ENCODE peak calls at places on chromosomes 5 and 9, in five cellular contexts. N is uterus, I is A549, X is fibroblast of the aortic adventitia, C is fibroblast of lung. G is an unnamed sample.
A peak's percentile ranks its signal among the peaks of the same experiment; 100 is the strongest.

GRCh38 chr5:178228609-178229008 is 4.0 kb downstream of the PHYKPL start:
- DNase-seq in N (no peak), I (no peak), X (no peak), C (no peak), G (no peak)

GRCh38 chr5:80755634-80756033 is 100.9 kb upstream of the DHFR start:
- DNase-seq in N (no peak), I (no peak), X (no peak), C (no peak), G (no peak)

GRCh38 chr5:78667461-78668103 is 19.0 kb upstream of the LHFPL2 start:
- DNase-seq in N (no peak), I (no peak), X (no peak), C (no peak), G (no peak)

GRCh38 chr5:140239939-140240700 is 62.8 kb downstream of the PFDN1 start:
- DNase-seq in N (peak; percentile 62), I (peak; percentile 76), X (peak; percentile 64), C (peak; percentile 65), G (peak; percentile 80)

GRCh38 chr5:54615381-54615780 is 97.8 kb downstream of the SNX18 start:
- DNase-seq in N (no peak), I (no peak), X (no peak), C (no peak), G (no peak)

GRCh38 chr5:66074891-66075290 is 69.2 kb upstream of the SREK1 start:
- DNase-seq in N (no peak), I (no peak), X (no peak), C (no peak), G (no peak)

GRCh38 chr5:96195053-96195452 is 233.4 kb upstream of the ELL2 start:
- DNase-seq in N (no peak), I (no peak), X (peak; percentile 80), C (no peak), G (no peak)

GRCh38 chr9:86485359-86485758 is 131.1 kb upstream of the TUT7 start:
- DNase-seq in N (no peak), I (no peak), X (no peak), C (no peak), G (no peak)

GRCh38 chr5:151014680-151015343 is 5.6 kb upstream of the GPX3 start:
- DNase-seq in N (no peak), I (no peak), X (no peak), C (no peak), G (no peak)

GRCh38 chr5:88833371-88834107 is 49.4 kb downstream of the MEF2C start:
- DNase-seq in N (peak; percentile 63), I (no peak), X (peak; percentile 89), C (peak; percentile 75), G (no peak)

GRCh38 chr5:118791986-118792734 is 196.2 kb downstream of the DTWD2 start:
- DNase-seq in N (no peak), I (peak; percentile 66), X (peak; percentile 82), C (peak; percentile 86), G (peak; percentile 78)

GRCh38 chr9:112179816-112180215 is 4.7 kb upstream of the SUSD1 start:
- DNase-seq in N (no peak), I (no peak), X (peak; percentile 7), C (no peak), G (no peak)

GRCh38 chr9:16310288-16311145 is 560.0 kb downstream of the BNC2 start:
- DNase-seq in N (no peak), I (no peak), X (no peak), C (no peak), G (no peak)

GRCh38 chr5:112006721-112007120 is 249.7 kb upstream of the NREP start:
- DNase-seq in N (no peak), I (no peak), X (peak; percentile 84), C (peak; percentile 81), G (peak; percentile 8)

GRCh38 chr9:136978073-136978864 is 965 bp downstream of the PTGDS start:
- DNase-seq in N (peak; percentile 62), I (peak; percentile 89), X (peak; percentile 32), C (peak; percentile 62), G (peak; percentile 79)

GRCh38 chr5:172492991-172493390 is 38.7 kb upstream of the SH3PXD2B start:
- DNase-seq in N (no peak), I (no peak), X (peak; percentile 12), C (no peak), G (no peak)

GRCh38 chr9:35237303-35237702 is 75.5 kb downstream of the UNC13B start:
- DNase-seq in N (no peak), I (no peak), X (no peak), C (no peak), G (no peak)

GRCh38 chr5:58156354-58156753 is 303.5 kb downstream of the PLK2 start:
- DNase-seq in N (no peak), I (no peak), X (peak; percentile 8), C (no peak), G (no peak)

GRCh38 chr5:171956870-171957501 is 49.5 kb downstream of the FBXW11 start:
- DNase-seq in N (no peak), I (no peak), X (no peak), C (no peak), G (no peak)

GRCh38 chr9:4887556-4887955 is 94.8 kb downstream of the RCL1 start:
- DNase-seq in N (no peak), I (no peak), X (peak; percentile 68), C (peak; percentile 81), G (peak; percentile 7)

GRCh38 chr5:56123531-56124243 is 109.4 kb downstream of the ANKRD55 start:
- DNase-seq in N (peak; percentile 47), I (peak; percentile 99), X (peak; percentile 99), C (peak; percentile 99), G (peak; percentile 70)

GRCh38 chr5:132947661-132948060 is 15.8 kb downstream of the AFF4 start:
- DNase-seq in N (no peak), I (no peak), X (peak; percentile 69), C (no peak), G (no peak)

GRCh38 chr5:51632794-51633193 is 249.5 kb downstream of the ISL1 start:
- DNase-seq in N (no peak), I (no peak), X (peak; percentile 26), C (no peak), G (no peak)

GRCh38 chr9:128521955-128522354 is 17.4 kb downstream of the GLE1 start:
- DNase-seq in N (no peak), I (no peak), X (no peak), C (peak; percentile 20), G (no peak)

GRCh38 chr9:128526729-128527128 is 22.2 kb downstream of the GLE1 start:
- DNase-seq in N (no peak), I (no peak), X (no peak), C (no peak), G (no peak)

GRCh38 chr9:128528445-128529160 is 23.8 kb upstream of the SPTAN1 start:
- DNase-seq in N (no peak), I (no peak), X (no peak), C (peak; percentile 9), G (no peak)

GRCh38 chr9:128529191-128529590 is 23.2 kb upstream of the SPTAN1 start:
- DNase-seq in N (no peak), I (no peak), X (no peak), C (no peak), G (no peak)

DNA sequence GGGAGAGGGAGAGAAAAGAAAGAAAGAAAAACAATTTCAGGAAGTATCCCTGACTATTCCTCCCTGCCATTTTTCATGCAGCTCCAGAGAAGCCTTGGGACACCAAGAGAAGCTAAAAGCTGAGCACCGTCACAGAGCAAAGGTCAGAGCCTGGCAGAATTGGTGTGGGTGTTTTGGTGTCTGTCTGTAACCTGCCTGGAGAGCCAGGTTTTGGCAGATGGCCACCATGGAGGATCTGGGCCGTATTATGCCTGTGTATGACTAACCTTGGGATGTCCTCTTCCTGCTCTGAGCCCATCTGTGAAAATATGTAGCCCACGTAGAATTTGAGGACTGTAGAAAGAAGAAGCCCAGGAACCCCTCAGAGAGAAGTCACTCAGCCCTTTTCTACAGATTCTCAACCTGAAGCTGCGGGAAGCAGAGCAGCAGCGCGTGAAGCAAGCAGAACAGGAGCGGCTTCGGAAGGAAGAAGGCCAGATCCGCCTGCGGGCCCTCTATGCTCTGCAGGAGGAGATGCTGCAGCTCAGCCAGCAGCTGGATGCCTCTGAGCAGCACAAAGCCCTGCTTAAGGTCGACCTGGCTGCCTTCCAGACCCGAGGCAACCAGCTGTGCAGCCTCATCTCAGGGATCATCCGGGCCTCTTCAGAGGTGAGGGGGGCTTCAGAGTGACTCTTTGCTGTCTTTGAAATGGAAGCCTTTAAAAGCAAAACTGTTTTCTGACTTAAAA is 18.8 kb downstream of the GLE1 start:
- DNase-seq in N (peak; percentile 24), I (no peak), X (peak; percentile 38), C (peak; percentile 65), G (peak; percentile 73)
- H3K4me3 ChIP-seq in N (no peak overlapping the region), I (no peak overlapping the region), X (no peak overlapping the region), C (no peak overlapping the region), G (no peak overlapping the region)

DNA sequence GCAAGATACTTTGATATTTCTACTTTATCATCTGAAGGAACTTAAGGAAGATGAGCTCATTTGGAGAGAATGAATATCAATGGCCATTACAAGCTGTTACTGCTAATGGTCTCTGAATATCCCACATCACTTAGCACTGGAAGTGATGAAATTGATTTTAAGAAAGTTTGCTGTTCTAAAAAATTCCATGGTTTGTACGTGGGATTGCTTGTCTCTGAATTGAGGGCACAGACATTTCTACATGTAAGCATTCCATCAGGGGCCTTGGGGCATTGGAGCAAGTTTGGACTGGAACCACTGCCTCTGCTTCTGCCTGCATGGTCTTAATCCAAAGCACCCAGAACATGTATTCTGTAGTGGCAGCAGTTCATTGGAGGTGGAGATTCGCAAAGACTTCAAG is 424.0 kb downstream of the SPATA31D1 start:
- DNase-seq in N (no peak), I (no peak), X (peak; percentile 32), C (no peak), G (no peak)
- H3K4me3 ChIP-seq in N (no peak overlapping the region), I (no peak overlapping the region), X (no peak overlapping the region), C (no peak overlapping the region), G (no peak overlapping the region)

GRCh38 chr5:14433202-14433601 is 148.4 kb upstream of the OTULINL start:
- DNase-seq in N (no peak), I (no peak), X (no peak), C (no peak), G (no peak)

GRCh38 chr5:14436801-14437542 is 144.6 kb upstream of the OTULINL start:
- DNase-seq in N (no peak), I (no peak), X (no peak), C (no peak), G (no peak)

GRCh38 chr5:14438195-14438606 is 143.4 kb upstream of the OTULINL start:
- DNase-seq in N (no peak), I (no peak), X (no peak), C (no peak), G (no peak)

GRCh38 chr5:14439087-14439841 is 142.3 kb upstream of the OTULINL start:
- DNase-seq in N (no peak), I (no peak), X (peak; percentile 69), C (peak; percentile 38), G (peak; percentile 78)

GRCh38 chr5:14435481-14435880 is 146.1 kb upstream of the OTULINL start:
- DNase-seq in N (no peak), I (no peak), X (peak; percentile 68), C (no peak), G (no peak)
- H3K4me3 ChIP-seq in N (no peak overlapping the region), I (no peak overlapping the region), X (no peak overlapping the region), C (no peak overlapping the region), G (no peak overlapping the region)

DNA sequence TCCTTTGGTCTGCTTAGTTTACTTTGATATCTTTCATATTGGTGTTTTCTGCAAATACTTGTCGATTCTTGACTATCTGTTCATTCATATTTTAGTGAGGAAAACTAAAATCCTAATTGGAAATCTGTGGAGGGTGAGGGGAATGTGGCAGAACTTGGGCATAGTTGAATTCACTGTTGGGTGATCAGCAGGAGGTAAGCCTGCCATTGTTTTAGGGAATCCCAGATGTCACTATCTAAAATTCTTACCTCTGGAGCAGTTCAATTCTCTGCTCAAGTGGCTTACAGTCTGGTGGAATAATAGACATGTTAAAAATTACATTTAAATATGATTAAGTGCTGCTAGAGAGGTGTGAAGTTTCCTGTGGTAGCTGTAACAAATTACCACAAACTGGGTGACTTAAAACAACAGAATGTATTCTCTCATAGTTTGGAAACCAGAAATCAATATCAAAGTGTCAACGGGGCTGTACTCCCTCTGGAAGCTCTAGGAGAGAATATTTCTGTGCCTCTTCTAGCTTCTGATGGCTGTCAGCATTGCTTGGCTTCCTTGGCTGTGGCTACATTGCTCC is 90.3 kb upstream of the GCNT4 start:
- DNase-seq in N (no peak), I (no peak), X (no peak), C (no peak), G (no peak)
- H3K4me3 ChIP-seq in N (no peak overlapping the region), I (no peak overlapping the region), X (no peak overlapping the region), C (no peak overlapping the region), G (no peak overlapping the region)